ENCODE peak calls at places on chromosomes 12 and 14, in four cellular contexts. T is brain microvascular endothelial cell; I is CD4-positive, alpha-beta T cell; S is left ventricle myocardium inferior. G is an unnamed sample.

GRCh38 chr12:14965221-14965620 is 3.8 kb upstream of the ARHGDIB start:
- DNase-seq in T (no peak), I (no peak), S (no peak), G (no peak)

GRCh38 chr12:24705741-24706358 is 243.1 kb downstream of the BCAT1 start:
- DNase-seq in T (peak), I (no peak), S (no peak), G (no peak)

GRCh38 chr14:74942164-74942563 is 13.2 kb downstream of the PGF start:
- DNase-seq in T (no peak), I (no peak), S (no peak), G (no peak)

GRCh38 chr12:75834591-75834990 is 197.0 kb downstream of the PHLDA1 start:
- DNase-seq in T (no peak), I (no peak), S (no peak), G (no peak)

GRCh38 chr12:51023625-51024395 is 2.4 kb downstream of the SLC11A2 start:
- DNase-seq in T (no peak), I (no peak), S (no peak), G (no peak)

GRCh38 chr12:32047357-32047828 is 59.3 kb upstream of the BICD1 start:
- DNase-seq in T (no peak), I (no peak), S (no peak), G (no peak)

GRCh38 chr12:14840616-14841015 is 2.7 kb downstream of the ART4 start:
- DNase-seq in T (no peak), I (no peak), S (no peak), G (no peak)

GRCh38 chr14:101187017-101187815 is 283.7 kb upstream of the RTL1 start:
- DNase-seq in T (no peak), I (no peak), S (no peak), G (no peak)

GRCh38 chr12:6183689-6184441 is 16.3 kb upstream of the CD9 start:
- DNase-seq in T (no peak), I (no peak), S (no peak), G (no peak)

GRCh38 chr14:26138764-26139445 is 458.9 kb downstream of the NOVA1 start:
- DNase-seq in T (peak), I (no peak), S (no peak), G (no peak)

GRCh38 chr14:87430810-87431209 is 562.2 kb downstream of the GALC start:
- DNase-seq in T (no peak), I (no peak), S (no peak), G (no peak)

GRCh38 chr14:37753459-37753858 is 158.0 kb downstream of the TTC6 start:
- DNase-seq in T (no peak), I (no peak), S (no peak), G (no peak)

GRCh38 chr12:71645268-71645667 is 18.4 kb downstream of the ZFC3H1 start:
- DNase-seq in T (no peak), I (no peak), S (no peak), G (no peak)

GRCh38 chr14:37559386-37559785 is 35.7 kb downstream of the FOXA1 start:
- DNase-seq in T (peak), I (no peak), S (no peak), G (no peak)

GRCh38 chr14:73612339-73613045 is at the start of gene ACOT6:
- DNase-seq in T (peak), I (peak), S (peak), G (no peak)

GRCh38 chr12:11986165-11986564 is 84.6 kb upstream of the BCL2L14 start:
- DNase-seq in T (no peak), I (no peak), S (no peak), G (no peak)

GRCh38 chr12:94872007-94872653 is 131.4 kb downstream of the NDUFA12 start:
- DNase-seq in T (no peak), I (no peak), S (no peak), G (peak)

DNA sequence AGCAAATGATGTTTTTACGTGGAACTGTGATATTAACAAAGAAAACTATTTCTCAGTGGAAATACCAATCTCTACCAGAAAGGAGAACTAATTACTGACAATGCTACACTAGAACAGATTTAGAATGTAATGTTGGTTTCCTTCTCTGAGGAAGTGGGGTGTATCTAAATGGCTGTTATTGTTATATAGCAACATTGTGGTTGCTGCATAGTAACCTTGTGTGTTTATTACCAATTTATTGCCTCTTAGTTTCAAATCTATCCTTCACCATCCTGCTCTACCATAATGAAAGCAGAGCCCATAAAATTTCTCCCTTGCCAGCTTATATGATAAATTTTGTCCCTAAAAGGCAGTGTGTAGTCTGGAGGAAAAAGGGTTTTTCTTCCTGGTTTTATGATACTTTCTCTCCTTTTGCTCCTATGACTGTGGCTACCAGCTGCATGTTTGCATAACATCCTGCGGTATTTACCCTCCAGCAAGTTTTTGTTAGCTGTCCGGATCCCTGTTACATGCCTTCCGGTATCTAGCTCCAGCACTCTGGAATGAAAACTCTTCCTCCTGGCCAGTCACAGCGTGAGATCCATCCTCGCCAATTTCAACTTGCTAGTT is 5.7 kb upstream of the KLRK1 start:
- DNase-seq in T (peak), I (no peak), S (no peak), G (no peak)
- H3K27ac ChIP-seq in T (peak), I (peak), S (peak), G (peak)

GRCh38 chr14:68250950-68251765 is 431.6 kb downstream of the RAD51B start:
- DNase-seq in T (no peak), I (no peak), S (no peak), G (no peak)
- H3K27ac ChIP-seq in T (no peak), I (no peak), S (peak), G (peak)

GRCh38 chr12:96196781-96197180 is 2.6 kb downstream of the ELK3 start:
- DNase-seq in T (no peak), I (no peak), S (no peak), G (no peak)
- H3K27ac ChIP-seq in T (peak), I (peak), S (peak), G (peak)

GRCh38 chr14:54000341-54000811 is 43.8 kb upstream of the BMP4 start:
- DNase-seq in T (peak), I (no peak), S (no peak), G (no peak)
- H3K27ac ChIP-seq in T (peak), I (no peak), S (no peak), G (no peak)

GRCh38 chr14:34070917-34071407 is 120.1 kb upstream of the EGLN3 start:
- DNase-seq in T (no peak), I (no peak), S (no peak), G (no peak)

GRCh38 chr14:34069854-34070582 is 119.1 kb upstream of the EGLN3 start:
- DNase-seq in T (no peak), I (no peak), S (no peak), G (no peak)

GRCh38 chr14:34072401-34072800 is 121.5 kb upstream of the EGLN3 start:
- DNase-seq in T (no peak), I (no peak), S (no peak), G (no peak)

GRCh38 chr14:34075095-34075744 is 124.3 kb upstream of the EGLN3 start:
- DNase-seq in T (no peak), I (no peak), S (no peak), G (no peak)

GRCh38 chr14:34072921-34073320 is 122.0 kb upstream of the EGLN3 start:
- DNase-seq in T (no peak), I (no peak), S (no peak), G (no peak)
- H3K27ac ChIP-seq in T (no peak), I (no peak), S (no peak), G (no peak)

DNA sequence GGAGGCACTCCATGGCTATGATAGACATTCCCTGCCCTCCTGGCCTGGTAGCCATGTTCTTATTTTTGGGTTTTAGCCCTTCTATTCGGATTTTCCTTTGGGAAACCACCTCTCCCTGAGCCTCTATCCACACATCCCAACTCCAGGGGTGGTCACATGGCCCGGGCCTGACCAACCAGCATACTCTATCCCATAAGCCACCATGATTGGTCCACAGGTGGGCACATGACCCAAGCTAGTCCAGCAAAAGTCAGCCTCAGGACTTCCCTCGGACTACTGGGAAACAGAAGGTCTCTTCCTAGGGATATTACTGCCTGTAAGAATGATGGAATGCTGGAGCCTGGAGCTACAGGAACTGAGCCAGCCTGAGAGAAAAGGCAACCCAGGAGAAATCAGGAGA is 12.5 kb downstream of the PRIMA1 start:
- DNase-seq in T (no peak), I (no peak), S (no peak), G (no peak)
- H3K27ac ChIP-seq in T (no peak), I (no peak), S (no peak), G (no peak)

GRCh38 chr14:77641207-77641533 is 24.7 kb upstream of the SPTLC2 start:
- DNase-seq in T (no peak), I (no peak), S (no peak), G (no peak)
- H3K27ac ChIP-seq in T (peak), I (no peak), S (peak), G (peak)

DNA sequence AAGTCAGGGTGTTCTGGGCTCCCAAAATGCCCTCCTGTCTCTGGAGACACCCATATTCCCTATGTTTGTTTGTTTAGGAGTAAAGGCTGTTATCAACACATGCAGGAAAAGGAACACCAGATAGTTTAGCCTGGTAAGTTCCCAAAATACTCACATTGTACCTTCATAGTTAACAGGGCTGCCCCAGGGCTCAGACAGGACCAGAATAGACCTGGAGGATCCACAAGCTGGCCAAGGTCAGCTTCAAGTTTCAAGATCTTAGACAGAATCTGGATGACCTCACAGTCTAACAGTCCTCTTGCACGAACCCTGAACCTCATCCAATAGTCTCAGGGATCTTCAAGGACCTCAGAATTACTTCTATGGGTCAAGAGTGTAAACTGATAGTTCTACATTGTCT is 18.1 kb upstream of the HSP90B1 start:
- DNase-seq in T (no peak), I (no peak), S (no peak), G (no peak)
- H3K27ac ChIP-seq in T (no peak), I (no peak), S (no peak), G (no peak)

DNA sequence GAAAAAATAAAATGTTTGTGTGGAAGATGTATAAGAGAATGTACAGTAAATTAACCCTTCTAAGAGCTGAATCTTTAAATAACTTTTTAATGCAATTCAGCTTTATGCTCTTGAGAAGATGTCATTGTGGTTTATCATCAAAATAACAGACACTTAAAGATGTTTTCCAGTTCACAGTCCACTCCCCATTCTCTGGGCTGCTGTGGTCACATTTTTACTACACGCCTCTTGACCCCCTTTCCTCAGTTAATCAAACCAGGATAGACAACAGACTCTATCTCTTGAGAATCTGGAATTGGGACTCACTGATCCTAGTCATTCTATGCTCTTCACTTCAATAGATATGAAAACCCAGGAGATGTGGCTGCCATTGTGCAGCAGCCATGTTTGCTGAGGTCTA is 24.7 kb upstream of the OR6J1 start:
- DNase-seq in T (peak), I (no peak), S (no peak), G (no peak)
- H3K27ac ChIP-seq in T (peak), I (no peak), S (no peak), G (no peak)

G was measured in vagina.